ENCODE peak calls at places on chromosomes 3 and 15, in eight cellular contexts. I, N, U, K, D, Y, B and Q are unnamed samples.

GRCh38 chr3:452221-452620 is 255.7 kb downstream of the CHL1 start:
- DNase-seq in I (no peak), N (no peak), U (no peak), K (no peak), D (no peak), Y (no peak), B (no peak), Q (no peak)

GRCh38 chr15:32029862-32030781 is at the start of gene CHRNA7:
- DNase-seq in I (peak; percentile 83), N (peak; percentile 19), U (peak; percentile 27), K (peak; percentile 31), D (peak; percentile 70), Y (peak; percentile 14), B (peak; percentile 95), Q (no peak)

GRCh38 chr3:133882986-133883586 is 12.6 kb downstream of the RAB6B start:
- DNase-seq in I (no peak), N (no peak), U (no peak), K (no peak), D (no peak), Y (no peak), B (no peak), Q (no peak)

GRCh38 chr3:120145498-120146285 is 51.4 kb upstream of the GSK3B start:
- DNase-seq in I (no peak), N (no peak), U (peak; percentile 97), K (peak; percentile 94), D (no peak), Y (no peak), B (no peak), Q (peak; percentile 89)

GRCh38 chr15:79028411-79028964 is 62.1 kb downstream of the RASGRF1 start:
- DNase-seq in I (peak; percentile 60), N (peak; percentile 68), U (peak; percentile 48), K (peak; percentile 71), D (peak; percentile 13), Y (peak; percentile 38), B (peak; percentile 64), Q (peak; percentile 33)

GRCh38 chr3:116048991-116049390 is 396.3 kb downstream of the LSAMP start:
- DNase-seq in I (no peak), N (no peak), U (no peak), K (no peak), D (no peak), Y (no peak), B (no peak), Q (no peak)

GRCh38 chr3:104460477-104461406 is 906.0 kb upstream of the ALCAM start:
- DNase-seq in I (no peak), N (peak; percentile 12), U (peak; percentile 51), K (peak; percentile 77), D (no peak), Y (no peak), B (peak; percentile 53), Q (peak; percentile 30)

GRCh38 chr3:194756460-194757355 is 71.0 kb downstream of the FAM43A start:
- DNase-seq in I (no peak), N (no peak), U (no peak), K (no peak), D (no peak), Y (no peak), B (no peak), Q (no peak)

GRCh38 chr3:78893161-78893560 is 874.6 kb downstream of the ROBO1 start:
- DNase-seq in I (no peak), N (no peak), U (no peak), K (no peak), D (no peak), Y (no peak), B (no peak), Q (no peak)

GRCh38 chr15:33284336-33284735 is 26.4 kb upstream of the RYR3 start:
- DNase-seq in I (no peak), N (no peak), U (peak; percentile 46), K (peak; percentile 10), D (no peak), Y (no peak), B (no peak), Q (peak; percentile 8)

GRCh38 chr3:52177701-52178042 is 20.3 kb upstream of the ALAS1 start:
- DNase-seq in I (no peak), N (no peak), U (no peak), K (no peak), D (no peak), Y (no peak), B (no peak), Q (no peak)

GRCh38 chr3:34260266-34260990 is 462.0 kb downstream of the PDCD6IP start:
- DNase-seq in I (peak; percentile 72), N (peak; percentile 33), U (peak; percentile 58), K (peak; percentile 62), D (peak; percentile 52), Y (peak; percentile 59), B (peak; percentile 57), Q (peak; percentile 42)

GRCh38 chr3:43773273-43774104 is 82.8 kb downstream of the ABHD5 start:
- DNase-seq in I (no peak), N (no peak), U (peak; percentile 42), K (no peak), D (peak; percentile 64), Y (peak; percentile 37), B (peak; percentile 19), Q (no peak)

GRCh38 chr3:16391936-16392536 is 121.5 kb downstream of the RFTN1 start:
- DNase-seq in I (no peak), N (no peak), U (no peak), K (no peak), D (no peak), Y (no peak), B (no peak), Q (peak; percentile 93)

GRCh38 chr3:127043041-127043641 is 60.2 kb downstream of the PLXNA1 start:
- DNase-seq in I (no peak), N (no peak), U (peak; percentile 56), K (peak; percentile 27), D (peak; percentile 82), Y (no peak), B (peak; percentile 51), Q (no peak)

DNA sequence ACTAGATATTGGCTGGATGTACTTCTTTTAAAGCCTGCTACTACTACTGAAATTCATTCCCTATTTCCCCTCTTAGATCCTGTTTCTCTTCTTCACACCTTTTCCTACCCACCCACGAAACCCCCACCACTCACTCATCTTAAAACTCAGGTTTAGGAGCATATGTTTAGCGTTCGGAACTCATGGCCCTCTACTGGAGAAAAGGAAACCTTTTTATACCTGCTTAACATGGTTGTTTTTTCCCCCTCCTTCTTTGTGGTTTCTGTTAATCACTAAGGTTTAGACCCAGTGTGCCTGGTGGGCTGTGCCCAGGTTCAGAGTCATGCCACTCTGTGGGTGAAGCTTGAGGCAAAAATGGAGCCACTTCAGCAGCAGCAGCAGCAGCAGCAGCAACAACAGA is 2.6 kb downstream of the ARID3B start:
- DNase-seq in I (no peak), N (peak; percentile 37), U (no peak), K (peak; percentile 53), D (no peak), Y (no peak), B (no peak), Q (no peak)
- TF ChIP-seq CTCF in I (peak; percentile 47), N (peak; percentile 68), U (peak; percentile 43), K (peak; percentile 62), D (no peak), Y (no peak), B (peak; percentile 40), Q (no peak)

DNA sequence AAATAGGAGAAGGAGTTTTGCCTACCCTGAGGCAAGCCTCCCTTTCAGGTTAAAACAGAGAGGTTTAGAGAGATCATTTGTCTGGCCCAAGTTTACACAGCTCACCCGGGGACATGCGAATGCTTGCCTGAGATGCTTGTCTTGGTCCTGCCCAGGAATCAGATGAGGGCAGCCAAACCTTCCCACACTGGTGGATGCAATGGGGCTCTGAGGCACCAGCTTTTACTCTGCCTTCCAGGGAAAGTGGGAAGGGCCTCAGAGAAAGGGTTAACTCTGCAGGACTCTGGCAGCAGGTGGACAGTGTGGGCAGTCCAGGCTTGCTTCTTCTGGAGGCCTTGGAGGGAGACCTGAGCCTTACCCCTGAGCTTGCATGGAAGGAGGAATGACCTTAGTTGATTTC is 90.0 kb downstream of the LRRK1 start:
- DNase-seq in I (no peak), N (no peak), U (no peak), K (no peak), D (no peak), Y (peak; percentile 2), B (no peak), Q (no peak)
- H3K4me3 ChIP-seq in I (no peak overlapping the region), N (peak overlapping the region; percentile 59), U (no peak overlapping the region), K (no peak overlapping the region), D (no peak overlapping the region), Y (no peak overlapping the region), B (no peak overlapping the region), Q (no peak overlapping the region)

GRCh38 chr3:125061646-125062045 is 5.8 kb upstream of the HEG1 start:
- DNase-seq in I (no peak), N (no peak), U (no peak), K (no peak), D (no peak), Y (no peak), B (no peak), Q (no peak)

GRCh38 chr3:125058529-125058928 is 2.7 kb upstream of the HEG1 start:
- DNase-seq in I (no peak), N (no peak), U (no peak), K (no peak), D (no peak), Y (no peak), B (no peak), Q (no peak)

GRCh38 chr3:125058959-125059358 is 3.2 kb upstream of the HEG1 start:
- DNase-seq in I (no peak), N (no peak), U (no peak), K (no peak), D (no peak), Y (no peak), B (no peak), Q (no peak)

GRCh38 chr3:125061170-125061569 is 5.4 kb upstream of the HEG1 start:
- DNase-seq in I (no peak), N (no peak), U (no peak), K (no peak), D (no peak), Y (peak; percentile 87), B (no peak), Q (peak; percentile 98)

GRCh38 chr3:125059488-125060245 is 3.9 kb upstream of the HEG1 start:
- DNase-seq in I (peak; percentile 64), N (no peak), U (no peak), K (peak; percentile 27), D (no peak), Y (no peak), B (no peak), Q (no peak)
- TF ChIP-seq CTCF in I (peak; percentile 33), N (no peak), U (no peak), K (no peak), D (no peak), Y (no peak), B (no peak), Q (peak; percentile 17)

GRCh38 chr3:14432996-14433572 is 30.7 kb downstream of the SLC6A6 start:
- DNase-seq in I (no peak), N (no peak), U (no peak), K (no peak), D (no peak), Y (no peak), B (no peak), Q (no peak)

GRCh38 chr3:14434105-14434504 is 31.7 kb downstream of the SLC6A6 start:
- DNase-seq in I (no peak), N (no peak), U (peak; percentile 52), K (peak; percentile 76), D (peak; percentile 69), Y (no peak), B (no peak), Q (no peak)

GRCh38 chr3:14430706-14431470 is 28.5 kb downstream of the SLC6A6 start:
- DNase-seq in I (no peak), N (no peak), U (no peak), K (no peak), D (no peak), Y (no peak), B (no peak), Q (no peak)

GRCh38 chr3:14431556-14431927 is 29.1 kb downstream of the SLC6A6 start:
- DNase-seq in I (no peak), N (peak; percentile 81), U (no peak), K (no peak), D (peak; percentile 74), Y (no peak), B (no peak), Q (no peak)

GRCh38 chr3:14431928-14432834 is 29.8 kb downstream of the SLC6A6 start:
- DNase-seq in I (no peak), N (peak; percentile 91), U (peak; percentile 89), K (peak; percentile 96), D (peak; percentile 96), Y (peak; percentile 86), B (no peak), Q (peak; percentile 81)
- H3K4me3 ChIP-seq in I (no peak overlapping the region), N (peak overlapping the region; percentile 57), U (no peak overlapping the region), K (peak overlapping the region; percentile 18), D (peak overlapping the region; percentile 29), Y (no peak overlapping the region), B (no peak overlapping the region), Q (no peak overlapping the region)